ENCODE peak calls at places on chromosomes 1 and 21, in ten cellular contexts. E is GM03348; V is CD8-positive, alpha-beta memory T cell; D is activated CD4-positive, alpha-beta T cell treated with anti-CD3 and anti-CD28 coated beads for 48 hours; P is ureter; B is globus pallidus; W is HTR-8/SVneo; F is NCI-H774; N is HepG2; C is heart right ventricle. R is an unnamed sample.

GRCh38 chr1:24186993-24187790 is at the start of gene IFNLR1:
- DNase-seq in E (peak), F (peak), C (peak), D (peak), N (peak), B (no peak), V (peak), P (peak), W (peak), R (no peak)

GRCh38 chr1:109704173-109704572 is 7.9 kb upstream of the GSTM5 start:
- DNase-seq in D (no peak), V (no peak), W (no peak), C (no peak), N (peak), B (no peak), F (no peak), P (peak), E (no peak), R (no peak)

GRCh38 chr1:18282851-18283600 is 175.4 kb downstream of the IGSF21 start:
- DNase-seq in E (no peak), W (no peak), N (no peak), P (no peak), V (no peak), C (no peak), B (no peak), D (no peak), F (no peak), R (no peak)

GRCh38 chr21:41672543-41672915 is 94.3 kb downstream of the RIPK4 start:
- DNase-seq in V (no peak), P (no peak), B (no peak), C (no peak), F (no peak), D (no peak), E (no peak), W (no peak), N (no peak), R (no peak)

GRCh38 chr1:152244576-152244975 is 20.6 kb upstream of the HRNR start:
- DNase-seq in P (no peak), E (peak), F (no peak), V (no peak), W (no peak), B (no peak), C (no peak), N (no peak), D (no peak), R (no peak)

GRCh38 chr21:14989359-14989758 is 75.4 kb downstream of the NRIP1 start:
- DNase-seq in V (no peak), N (no peak), F (no peak), D (no peak), W (no peak), P (no peak), C (peak), E (peak), B (no peak), R (no peak)

GRCh38 chr21:38683222-38683621 is 122.5 kb upstream of the ETS2 start:
- DNase-seq in C (no peak), P (no peak), W (no peak), D (no peak), F (no peak), V (no peak), N (no peak), E (peak), B (no peak), R (no peak)

GRCh38 chr1:84433253-84434080 is 35.2 kb downstream of the DNASE2B start:
- DNase-seq in W (peak), F (peak), P (peak), E (peak), C (peak), D (peak), V (peak), N (peak), B (peak), R (peak)

GRCh38 chr1:205656236-205656635 is 24.1 kb downstream of the SLC45A3 start:
- DNase-seq in N (no peak), E (no peak), D (no peak), C (no peak), V (no peak), F (no peak), P (no peak), W (no peak), B (no peak), R (no peak)

GRCh38 chr21:44398499-44398898 is 45.1 kb downstream of the TRPM2 start:
- DNase-seq in B (no peak), N (no peak), F (no peak), P (no peak), C (no peak), V (no peak), W (no peak), D (no peak), E (no peak), R (no peak)

GRCh38 chr1:51843948-51844347 is 34.6 kb downstream of the NRDC start:
- DNase-seq in W (no peak), V (no peak), F (no peak), N (no peak), P (no peak), B (no peak), E (no peak), C (no peak), D (peak), R (no peak)

GRCh38 chr1:199619202-199619601 is 408.3 kb upstream of the NR5A2 start:
- DNase-seq in N (no peak), P (no peak), V (no peak), W (no peak), F (no peak), E (peak), B (no peak), D (no peak), C (no peak), R (no peak)

GRCh38 chr1:15799928-15800835 is 7.3 kb downstream of the UQCRHL start:
- DNase-seq in F (no peak), P (peak), D (no peak), N (peak), W (peak), C (peak), V (no peak), B (no peak), E (peak), R (peak)

GRCh38 chr1:30101477-30102227 is 621.7 kb downstream of the MATN1 start:
- DNase-seq in B (no peak), C (no peak), N (no peak), V (no peak), P (no peak), F (no peak), W (no peak), E (peak), D (no peak), R (peak)

R was measured in SJSA1.